ENCODE peak calls at places on chromosomes 5 and 9, in four cellular contexts. H is K562, M is H1, C is GM12878. Y is an unnamed sample.

GRCh38 chr5:106699198-106699597 is 971.5 kb downstream of the EFNA5 start:
- DNase-seq in M (peak), C (no peak), H (no peak), Y (no peak)

GRCh38 chr5:65072836-65073620 is 304.3 kb downstream of the CWC27 start:
- DNase-seq in C (no peak), M (no peak), H (no peak), Y (no peak)

GRCh38 chr9:112831969-112832368 is 58.7 kb downstream of the SLC46A2 start:
- DNase-seq in H (no peak), M (no peak), C (no peak), Y (no peak)

GRCh38 chr9:18390393-18390792 is 83.6 kb upstream of the ADAMTSL1 start:
- DNase-seq in C (no peak), H (no peak), M (no peak), Y (no peak)

GRCh38 chr5:169527863-169528262 is 55.7 kb upstream of the SPDL1 start:
- DNase-seq in C (no peak), H (no peak), M (no peak), Y (no peak)

GRCh38 chr9:71769175-71770165 is 1.2 kb upstream of the CEMIP2 start:
- DNase-seq in C (no peak), M (no peak), H (peak), Y (peak)

GRCh38 chr5:145637396-145637795 is 197.7 kb downstream of the PRELID2 start:
- DNase-seq in H (no peak), M (no peak), C (no peak), Y (no peak)

GRCh38 chr9:127567898-127568617 is 44.0 kb upstream of the STXBP1 start:
- DNase-seq in H (peak), C (no peak), M (no peak), Y (no peak)

GRCh38 chr5:9380108-9380507 is 165.8 kb downstream of the SEMA5A start:
- DNase-seq in C (no peak), H (no peak), M (no peak), Y (no peak)

GRCh38 chr5:7663808-7664207 is 187.1 kb downstream of the CFAP90 start:
- DNase-seq in C (no peak), H (no peak), M (peak), Y (no peak)

GRCh38 chr9:75448281-75448680 is 360.0 kb downstream of the OSTF1 start:
- DNase-seq in C (no peak), H (no peak), M (no peak), Y (no peak)

GRCh38 chr5:175378444-175379028 is 65.4 kb downstream of the DRD1 start:
- DNase-seq in C (no peak), H (no peak), M (no peak), Y (no peak)

GRCh38 chr9:12777149-12778010 is 2.6 kb downstream of the LURAP1L start:
- DNase-seq in M (no peak), C (no peak), H (no peak), Y (no peak)

GRCh38 chr9:2502210-2502609 is 119.4 kb upstream of the VLDLR start:
- DNase-seq in C (no peak), M (no peak), H (no peak), Y (no peak)

GRCh38 chr5:136191304-136192014 is 1.5 kb downstream of the SMIM32 start:
- DNase-seq in C (no peak), M (no peak), H (no peak), Y (no peak)

GRCh38 chr5:105696440-105696839 is 1974.3 kb downstream of the EFNA5 start:
- DNase-seq in H (no peak), M (no peak), C (no peak), Y (no peak)

GRCh38 chr5:180070726-180071417 is 687 bp downstream of the RNF130 start:
- DNase-seq in C (no peak), H (peak), M (no peak), Y (no peak)

GRCh38 chr9:100322954-100323536 is 29.7 kb downstream of the TEX10 start:
- DNase-seq in H (peak), C (no peak), M (peak), Y (no peak)

GRCh38 chr5:98769006-98769255 is 4.5 kb upstream of the RGMB start:
- DNase-seq in M (no peak), C (no peak), H (no peak), Y (peak)

GRCh38 chr9:82891321-82891720 is 171.6 kb downstream of the RASEF start:
- DNase-seq in H (no peak), C (no peak), M (no peak), Y (no peak)

GRCh38 chr5:178460598-178461425 is 129.4 kb downstream of the COL23A1 start:
- DNase-seq in M (peak), H (peak), C (no peak), Y (peak)

GRCh38 chr9:94867842-94868312 is 141.4 kb downstream of the AOPEP start:
- DNase-seq in H (no peak), M (no peak), C (no peak), Y (no peak)

GRCh38 chr5:74394924-74395880 is 245.3 kb downstream of the ENC1 start:
- DNase-seq in H (no peak), M (peak), C (no peak), Y (no peak)

GRCh38 chr5:108430931-108431608 is 49.2 kb upstream of the FBXL17 start:
- DNase-seq in M (no peak), C (no peak), H (no peak), Y (no peak)

GRCh38 chr9:26789959-26790358 is 102.6 kb downstream of the CAAP1 start:
- DNase-seq in H (no peak), M (no peak), C (no peak), Y (no peak)
- TF ChIP-seq TAF1 in H (no peak), M (no peak), C (no peak), Y (no peak)

GRCh38 chr9:134412298-134412711 is 86.0 kb downstream of the RXRA start:
- DNase-seq in C (no peak), M (no peak), H (no peak), Y (no peak)
- TF ChIP-seq POLR2AphosphoS5 in C (no peak), M (no peak), H (no peak), Y (no peak)

GRCh38 chr9:128685022-128685332 is 4.0 kb upstream of the SET start:
- DNase-seq in C (no peak), H (no peak), M (no peak), Y (no peak)

GRCh38 chr9:128687453-128687852 is 1.6 kb upstream of the SET start:
- DNase-seq in H (no peak), C (no peak), M (no peak), Y (no peak)

GRCh38 chr9:128684325-128685021 is 4.5 kb upstream of the SET start:
- DNase-seq in M (no peak), H (peak), C (peak), Y (peak)

GRCh38 chr9:128684065-128684324 is 5.0 kb upstream of the SET start:
- DNase-seq in M (no peak), H (no peak), C (no peak), Y (no peak)

GRCh38 chr9:128685636-128686489 is 3.2 kb upstream of the SET start:
- DNase-seq in M (no peak), H (no peak), C (no peak), Y (no peak)
- TF ChIP-seq POLR2A in M (no peak), H (no peak), C (peak), Y (no peak)

DNA sequence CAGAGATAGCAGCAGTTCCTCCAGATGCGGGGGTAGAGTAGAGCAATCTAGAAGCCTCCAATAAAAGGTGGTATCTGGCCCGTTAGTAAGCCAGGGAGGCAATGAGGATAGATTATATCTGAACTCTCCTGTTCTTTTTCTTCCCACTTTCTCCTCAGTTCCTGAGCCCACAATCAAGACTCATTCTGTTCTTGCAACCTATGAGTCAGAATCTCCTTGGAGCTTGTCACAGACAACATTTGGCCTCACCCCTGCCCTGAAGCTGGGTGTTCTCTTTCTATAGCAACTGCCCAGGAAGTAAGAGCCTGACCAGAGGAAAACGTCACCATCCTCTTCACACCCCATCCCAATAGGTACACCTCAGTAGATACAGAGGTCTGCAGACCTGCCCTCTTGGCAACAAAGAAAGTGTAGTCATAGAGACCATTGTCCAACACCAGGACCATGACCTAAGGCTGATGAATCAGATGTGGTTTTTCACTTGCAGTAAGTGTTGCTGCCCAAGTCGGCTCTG is 76.3 kb upstream of the PCA3 start:
- DNase-seq in H (no peak), M (no peak), C (no peak), Y (no peak)
- TF ChIP-seq TAF1 in H (no peak), M (no peak), C (no peak), Y (no peak)

DNA sequence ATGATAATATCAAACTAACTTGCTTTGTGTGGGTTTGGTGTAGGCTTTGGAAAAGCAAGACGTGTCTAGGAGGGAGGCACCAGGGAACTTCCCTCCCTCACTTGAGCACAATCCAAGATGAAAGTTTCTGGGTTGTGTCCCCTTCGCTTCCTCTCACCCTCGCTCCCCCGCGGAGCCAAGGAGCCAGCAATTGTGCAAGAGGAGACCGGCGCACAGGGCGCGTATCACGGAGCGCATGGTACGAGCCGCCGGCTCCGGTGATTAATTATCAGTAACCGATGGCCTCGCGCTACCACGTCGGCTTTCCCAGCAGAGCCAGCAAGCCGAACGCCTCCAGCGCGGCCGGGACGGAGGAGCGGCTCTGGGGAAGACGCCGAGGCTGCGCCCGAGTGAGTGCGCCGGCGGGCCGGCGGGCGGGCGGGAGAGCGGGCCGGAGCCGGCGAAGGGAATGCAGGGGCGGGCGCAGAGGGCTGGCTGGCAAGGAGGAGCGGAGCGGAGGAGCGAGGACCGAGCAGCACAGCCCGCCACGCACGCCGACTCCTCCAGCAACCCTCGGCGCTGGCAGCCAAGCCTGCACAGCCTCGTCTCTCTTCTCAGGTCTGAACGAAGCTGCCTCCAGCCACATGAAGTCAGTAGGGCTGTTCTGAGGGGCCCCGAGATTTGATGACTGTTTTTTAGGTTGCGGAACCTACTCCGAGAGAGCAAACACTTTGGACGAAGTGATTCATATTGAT is 143.6 kb downstream of the BNC2 start:
- DNase-seq in C (no peak), H (no peak), M (no peak), Y (no peak)
- TF ChIP-seq POLR2AphosphoS5 in C (no peak), H (no peak), M (no peak), Y (no peak)

DNA sequence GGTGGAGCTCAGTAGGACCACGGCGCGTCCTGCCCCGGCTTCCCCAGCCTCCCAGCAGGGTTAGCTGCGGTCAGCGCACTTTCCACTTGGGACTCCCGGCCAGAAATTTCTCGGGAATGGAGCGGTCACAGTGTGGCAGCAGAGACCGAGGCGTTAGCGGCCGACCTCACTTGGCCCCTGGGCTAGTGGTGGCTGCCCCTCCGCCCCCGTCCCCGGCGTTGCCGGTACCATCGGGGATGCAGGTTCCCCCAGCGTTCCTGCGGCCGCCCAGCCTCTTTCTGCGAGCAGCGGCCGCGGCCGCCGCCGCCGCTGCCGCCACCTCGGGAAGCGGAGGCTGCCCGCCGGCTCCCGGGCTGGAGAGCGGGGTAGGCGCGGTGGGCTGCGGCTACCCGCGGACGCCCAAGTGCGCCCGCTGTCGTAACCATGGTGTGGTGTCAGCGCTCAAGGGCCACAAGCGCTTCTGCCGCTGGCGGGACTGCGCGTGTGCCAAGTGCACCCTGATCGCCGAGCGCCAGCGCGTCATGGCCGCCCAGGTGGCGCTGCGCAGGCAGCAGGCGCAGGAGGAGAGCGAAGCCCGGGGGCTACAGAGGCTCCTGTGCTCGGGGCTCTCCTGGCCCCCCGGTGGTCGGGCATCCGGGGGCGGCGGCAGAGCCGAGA is 454 bp downstream of the DMRTA1 start:
- DNase-seq in C (no peak), M (peak), H (no peak), Y (peak)
- TF ChIP-seq POLR2A in C (no peak), M (peak), H (no peak), Y (no peak)

DNA sequence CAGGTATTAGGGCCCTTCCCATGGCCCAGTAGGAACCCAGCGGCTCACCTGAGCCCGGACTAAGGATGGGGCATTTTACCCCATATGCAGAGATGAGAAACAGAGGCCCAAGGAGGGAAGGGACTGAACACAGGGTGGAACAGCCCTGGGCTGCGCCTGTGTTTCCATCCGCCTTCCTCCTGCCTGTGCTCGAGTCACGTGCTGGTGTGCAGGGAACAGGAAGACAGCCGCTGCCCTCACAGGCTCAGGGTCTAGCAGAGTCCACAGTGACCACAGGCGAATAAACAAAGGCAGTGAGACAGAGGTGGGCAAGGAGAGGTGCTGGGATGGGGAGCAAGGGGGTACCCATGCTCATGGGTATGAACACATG is 129.4 kb downstream of the C9orf50 start:
- DNase-seq in H (no peak), C (no peak), M (no peak), Y (no peak)
- TF ChIP-seq TAF1 in H (no peak), C (no peak), M (no peak), Y (no peak)